ENCODE peak calls at places on chromosomes 13 and 19, in seven cellular contexts. K is cerebellum; J is activated T-helper 1 cell treated with anti-CD3 and anti-CD28 coated beads, Interleukin-12 subunit alpha, Interleukin-12 subunit beta, Interleukin-2, Interleukin-4 antibody, amounts not matched to agents 30 ng/mL and 10 ng/mL and 1 ng/mL, durations not matched to agents 14 hours and 24 hours and 36 hours; A is OCI-M1; U is pancreas; D is stimulated activated CD4-positive, alpha-beta T cell treated with anti-CD3 and anti-CD28 coated beads, Interleukin-2, amount 100 ng/mL, for 48 hours; E is iPS-NIHi11. N is an unnamed sample.

GRCh38 chr13:40152145-40152544 is 496.7 kb downstream of the COG6 start:
- DNase-seq in E (peak), D (no peak), K (no peak), A (peak), U (peak), J (no peak), N (no peak)

GRCh38 chr13:110393761-110394160 is 86.7 kb downstream of the COL4A2 start:
- DNase-seq in U (no peak), A (no peak), J (no peak), D (no peak), E (no peak), K (no peak), N (no peak)

GRCh38 chr19:56309511-56310185 is 5.0 kb downstream of the ZSCAN5A start:
- DNase-seq in D (peak), J (peak), E (peak), A (peak), K (peak), U (peak), N (peak)

GRCh38 chr19:49331616-49332055 is 3.6 kb upstream of the CD37 start:
- DNase-seq in J (peak), E (peak), U (no peak), A (peak), K (peak), D (peak), N (peak)

GRCh38 chr13:92896842-92897241 is 329.8 kb upstream of the GPC6 start:
- DNase-seq in K (no peak), J (no peak), D (no peak), A (peak), E (peak), U (no peak), N (no peak)

GRCh38 chr13:27446986-27447583 is 3.3 kb downstream of the MTIF3 start:
- DNase-seq in D (no peak), A (no peak), J (no peak), K (no peak), U (no peak), E (no peak), N (no peak)

GRCh38 chr13:109146912-109147624 is 517.7 kb downstream of the MYO16 start:
- DNase-seq in A (no peak), J (no peak), K (no peak), D (no peak), E (no peak), U (no peak), N (no peak)

GRCh38 chr19:49130325-49130724 is 11.0 kb downstream of the PPFIA3 start:
- DNase-seq in K (no peak), A (no peak), U (no peak), D (no peak), J (no peak), E (no peak), N (no peak)

GRCh38 chr13:49690133-49690989 is 925 bp downstream of the EBPL start:
- DNase-seq in E (no peak), U (peak), K (no peak), J (no peak), A (peak), D (no peak), N (no peak)